ENCODE peak calls at places on chromosomes 1 and 21, in ten cellular contexts. One of them, this sample, is unnamed.
A peak's percentile ranks its signal among the peaks of the same experiment; 100 is the strongest.

GRCh38 chr1:205505791-205506190 is 1.3 kb downstream of the CDK18 start:
- DNase-seq in MM.1S: no peak
- DNase-seq in HCT116: no peak
- DNase-seq in SK-N-SH: no peak
- DNase-seq in NT2/D1: no peak
- DNase-seq in PC-3: peak; percentile 20
- DNase-seq in kidney: peak; percentile 90
- DNase-seq in K562: no peak
- DNase-seq in neural progenitor cell: no peak
- DNase-seq in endodermal cell: no peak
- DNase-seq in this sample: peak; percentile 29

GRCh38 chr21:25573409-25574206 is 33.7 kb downstream of the MRPL39 start:
- DNase-seq in MM.1S: peak; percentile 92
- DNase-seq in HCT116: peak; percentile 24
- DNase-seq in SK-N-SH: peak; percentile 27
- DNase-seq in NT2/D1: no peak
- DNase-seq in PC-3: peak; percentile 97
- DNase-seq in kidney: no peak
- DNase-seq in K562: peak; percentile 38
- DNase-seq in neural progenitor cell: no peak
- DNase-seq in endodermal cell: no peak
- DNase-seq in this sample: peak; percentile 98

GRCh38 chr1:25099343-25099951 is 132.9 kb downstream of the SYF2 start:
- DNase-seq in MM.1S: no peak
- DNase-seq in HCT116: no peak
- DNase-seq in SK-N-SH: peak; percentile 80
- DNase-seq in NT2/D1: no peak
- DNase-seq in PC-3: no peak
- DNase-seq in kidney: no peak
- DNase-seq in K562: no peak
- DNase-seq in neural progenitor cell: no peak
- DNase-seq in endodermal cell: no peak
- DNase-seq in this sample: no peak

GRCh38 chr1:150256549-150257341 is 829 bp upstream of the CA14 start:
- DNase-seq in MM.1S: no peak
- DNase-seq in HCT116: no peak
- DNase-seq in SK-N-SH: no peak
- DNase-seq in NT2/D1: peak; percentile 61
- DNase-seq in PC-3: no peak
- DNase-seq in kidney: no peak
- DNase-seq in K562: no peak
- DNase-seq in neural progenitor cell: peak; percentile 84
- DNase-seq in endodermal cell: peak; percentile 85
- DNase-seq in this sample: peak; percentile 23

GRCh38 chr21:20424943-20425342 is 573.3 kb upstream of the NCAM2 start:
- DNase-seq in MM.1S: no peak
- DNase-seq in HCT116: no peak
- DNase-seq in SK-N-SH: no peak
- DNase-seq in NT2/D1: no peak
- DNase-seq in PC-3: no peak
- DNase-seq in kidney: no peak
- DNase-seq in K562: no peak
- DNase-seq in neural progenitor cell: no peak
- DNase-seq in endodermal cell: peak; percentile 77
- DNase-seq in this sample: no peak

GRCh38 chr1:245983294-245983967 is 523.6 kb downstream of the SMYD3 start:
- DNase-seq in MM.1S: no peak
- DNase-seq in HCT116: no peak
- DNase-seq in SK-N-SH: no peak
- DNase-seq in NT2/D1: no peak
- DNase-seq in PC-3: no peak
- DNase-seq in kidney: no peak
- DNase-seq in K562: no peak
- DNase-seq in neural progenitor cell: peak; percentile 31
- DNase-seq in endodermal cell: no peak
- DNase-seq in this sample: no peak

GRCh38 chr1:42913426-42914091 is 45.1 kb downstream of the SLC2A1 start:
- DNase-seq in MM.1S: peak; percentile 78
- DNase-seq in HCT116: peak; percentile 78
- DNase-seq in SK-N-SH: peak; percentile 67
- DNase-seq in NT2/D1: peak; percentile 90
- DNase-seq in PC-3: peak; percentile 86
- DNase-seq in kidney: no peak
- DNase-seq in K562: peak; percentile 71
- DNase-seq in neural progenitor cell: peak; percentile 83
- DNase-seq in endodermal cell: peak; percentile 88
- DNase-seq in this sample: peak; percentile 88

GRCh38 chr1:61184035-61184713 is 101.8 kb downstream of the NFIA start:
- DNase-seq in MM.1S: no peak
- DNase-seq in HCT116: no peak
- DNase-seq in SK-N-SH: peak; percentile 25
- DNase-seq in NT2/D1: no peak
- DNase-seq in PC-3: peak; percentile 56
- DNase-seq in kidney: peak; percentile 98
- DNase-seq in K562: peak; percentile 78
- DNase-seq in neural progenitor cell: no peak
- DNase-seq in endodermal cell: no peak
- DNase-seq in this sample: peak; percentile 89

GRCh38 chr1:16608838-16609560 is 4.4 kb downstream of the NBPF1 start:
- DNase-seq in MM.1S: no peak
- DNase-seq in HCT116: no peak
- DNase-seq in SK-N-SH: no peak
- DNase-seq in NT2/D1: no peak
- DNase-seq in PC-3: peak; percentile 11
- DNase-seq in kidney: no peak
- DNase-seq in K562: no peak
- DNase-seq in neural progenitor cell: no peak
- DNase-seq in endodermal cell: peak; percentile 28
- DNase-seq in this sample: no peak

GRCh38 chr1:18297896-18298648 is 182.7 kb upstream of the KLHDC7A start:
- DNase-seq in MM.1S: no peak
- DNase-seq in HCT116: no peak
- DNase-seq in SK-N-SH: no peak
- DNase-seq in NT2/D1: peak; percentile 50
- DNase-seq in PC-3: no peak
- DNase-seq in kidney: no peak
- DNase-seq in K562: no peak
- DNase-seq in neural progenitor cell: peak; percentile 44
- DNase-seq in endodermal cell: peak; percentile 95
- DNase-seq in this sample: no peak

GRCh38 chr1:219465247-219466093 is 147.4 kb downstream of the ZC3H11B start:
- DNase-seq in MM.1S: no peak
- DNase-seq in HCT116: no peak
- DNase-seq in SK-N-SH: no peak
- DNase-seq in NT2/D1: no peak
- DNase-seq in PC-3: peak; percentile 69
- DNase-seq in kidney: no peak
- DNase-seq in K562: no peak
- DNase-seq in neural progenitor cell: no peak
- DNase-seq in endodermal cell: no peak
- DNase-seq in this sample: peak; percentile 42

GRCh38 chr1:34013958-34014737 is 150.3 kb downstream of the HMGB4 start:
- DNase-seq in MM.1S: no peak
- DNase-seq in HCT116: peak; percentile 28
- DNase-seq in SK-N-SH: peak; percentile 22
- DNase-seq in NT2/D1: no peak
- DNase-seq in PC-3: no peak
- DNase-seq in kidney: no peak
- DNase-seq in K562: peak; percentile 43
- DNase-seq in neural progenitor cell: peak; percentile 73
- DNase-seq in endodermal cell: peak; percentile 92
- DNase-seq in this sample: no peak

GRCh38 chr1:154710091-154710490 is 102.1 kb upstream of the ADAR start:
- DNase-seq in MM.1S: no peak
- DNase-seq in HCT116: no peak
- DNase-seq in SK-N-SH: no peak
- DNase-seq in NT2/D1: no peak
- DNase-seq in PC-3: no peak
- DNase-seq in kidney: no peak
- DNase-seq in K562: no peak
- DNase-seq in neural progenitor cell: no peak
- DNase-seq in endodermal cell: no peak
- DNase-seq in this sample: no peak

GRCh38 chr21:32562915-32563314 is 22.4 kb downstream of the TCP10L start:
- DNase-seq in MM.1S: no peak
- DNase-seq in HCT116: no peak
- DNase-seq in SK-N-SH: no peak
- DNase-seq in NT2/D1: no peak
- DNase-seq in PC-3: no peak
- DNase-seq in kidney: no peak
- DNase-seq in K562: no peak
- DNase-seq in neural progenitor cell: no peak
- DNase-seq in endodermal cell: peak; percentile 22
- DNase-seq in this sample: no peak

GRCh38 chr1:205689479-205689878 is 9.2 kb upstream of the SLC45A3 start:
- DNase-seq in MM.1S: no peak
- DNase-seq in HCT116: no peak
- DNase-seq in SK-N-SH: no peak
- DNase-seq in NT2/D1: no peak
- DNase-seq in PC-3: no peak
- DNase-seq in kidney: no peak
- DNase-seq in K562: no peak
- DNase-seq in neural progenitor cell: peak; percentile 83
- DNase-seq in endodermal cell: peak; percentile 70
- DNase-seq in this sample: no peak

GRCh38 chr1:170674239-170674638 is 10.3 kb downstream of the PRRX1 start:
- DNase-seq in MM.1S: no peak
- DNase-seq in HCT116: no peak
- DNase-seq in SK-N-SH: no peak
- DNase-seq in NT2/D1: no peak
- DNase-seq in PC-3: no peak
- DNase-seq in kidney: no peak
- DNase-seq in K562: no peak
- DNase-seq in neural progenitor cell: no peak
- DNase-seq in endodermal cell: no peak
- DNase-seq in this sample: no peak
- H3K9ac ChIP-seq in MM.1S: no peak overlapping the region
- H3K9ac ChIP-seq in HCT116: no peak overlapping the region
- H3K9ac ChIP-seq in SK-N-SH: peak overlapping the region; percentile 45
- H3K9ac ChIP-seq in NT2/D1: no peak overlapping the region
- H3K9ac ChIP-seq in PC-3: no peak overlapping the region
- H3K9ac ChIP-seq in kidney: no peak overlapping the region
- H3K9ac ChIP-seq in K562: no peak overlapping the region
- H3K9ac ChIP-seq in neural progenitor cell: no peak overlapping the region
- H3K9ac ChIP-seq in endodermal cell: no peak overlapping the region
- H3K9ac ChIP-seq in this sample: no peak overlapping the region

DNA sequence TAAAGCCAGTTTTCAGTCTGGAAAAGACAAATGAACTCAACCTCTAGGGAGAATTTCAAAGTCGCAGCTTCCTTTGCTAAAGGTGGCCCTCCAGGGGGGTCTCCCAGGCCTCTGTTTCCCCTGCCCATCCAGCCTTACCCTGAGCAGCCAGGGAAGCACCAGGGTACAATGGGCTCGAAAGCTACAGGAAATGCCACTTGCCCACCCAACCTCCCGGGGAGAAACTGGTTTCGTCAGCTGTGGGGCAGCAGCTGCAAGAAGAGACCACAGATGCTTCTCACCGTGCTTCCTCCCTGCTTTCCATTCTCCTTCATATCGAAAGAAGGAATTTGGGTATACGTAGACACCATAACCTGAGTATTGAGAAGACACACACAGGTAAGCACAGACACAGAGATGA is 1.7 kb downstream of the MORN1 start:
- DNase-seq in MM.1S: no peak
- DNase-seq in HCT116: no peak
- DNase-seq in SK-N-SH: no peak
- DNase-seq in NT2/D1: no peak
- DNase-seq in PC-3: no peak
- DNase-seq in kidney: peak; percentile 37
- DNase-seq in K562: no peak
- DNase-seq in neural progenitor cell: no peak
- DNase-seq in endodermal cell: no peak
- DNase-seq in this sample: no peak
- H3K9ac ChIP-seq in MM.1S: no peak overlapping the region
- H3K9ac ChIP-seq in HCT116: no peak overlapping the region
- H3K9ac ChIP-seq in SK-N-SH: no peak overlapping the region
- H3K9ac ChIP-seq in NT2/D1: peak overlapping the region; percentile 93
- H3K9ac ChIP-seq in PC-3: no peak overlapping the region
- H3K9ac ChIP-seq in kidney: no peak overlapping the region
- H3K9ac ChIP-seq in K562: peak overlapping the region; percentile 97
- H3K9ac ChIP-seq in neural progenitor cell: no peak overlapping the region
- H3K9ac ChIP-seq in endodermal cell: no peak overlapping the region
- H3K9ac ChIP-seq in this sample: no peak overlapping the region

GRCh38 chr21:39055167-39055767 is 128.0 kb downstream of the PSMG1 start:
- DNase-seq in MM.1S: no peak
- DNase-seq in HCT116: no peak
- DNase-seq in SK-N-SH: no peak
- DNase-seq in NT2/D1: no peak
- DNase-seq in PC-3: no peak
- DNase-seq in kidney: no peak
- DNase-seq in K562: no peak
- DNase-seq in neural progenitor cell: no peak
- DNase-seq in endodermal cell: no peak
- DNase-seq in this sample: no peak

GRCh38 chr21:39054066-39054465 is 129.2 kb downstream of the PSMG1 start:
- DNase-seq in MM.1S: no peak
- DNase-seq in HCT116: no peak
- DNase-seq in SK-N-SH: no peak
- DNase-seq in NT2/D1: no peak
- DNase-seq in PC-3: no peak
- DNase-seq in kidney: no peak
- DNase-seq in K562: no peak
- DNase-seq in neural progenitor cell: no peak
- DNase-seq in endodermal cell: no peak
- DNase-seq in this sample: no peak

GRCh38 chr21:39060485-39061099 is 122.7 kb downstream of the PSMG1 start:
- DNase-seq in MM.1S: no peak
- DNase-seq in HCT116: no peak
- DNase-seq in SK-N-SH: no peak
- DNase-seq in NT2/D1: no peak
- DNase-seq in PC-3: no peak
- DNase-seq in kidney: no peak
- DNase-seq in K562: no peak
- DNase-seq in neural progenitor cell: no peak
- DNase-seq in endodermal cell: peak; percentile 7
- DNase-seq in this sample: no peak

GRCh38 chr21:39053126-39053525 is 130.1 kb downstream of the PSMG1 start:
- DNase-seq in MM.1S: no peak
- DNase-seq in HCT116: no peak
- DNase-seq in SK-N-SH: no peak
- DNase-seq in NT2/D1: no peak
- DNase-seq in PC-3: no peak
- DNase-seq in kidney: no peak
- DNase-seq in K562: no peak
- DNase-seq in neural progenitor cell: no peak
- DNase-seq in endodermal cell: no peak
- DNase-seq in this sample: no peak

GRCh38 chr21:39057121-39057520 is 126.1 kb downstream of the PSMG1 start:
- DNase-seq in MM.1S: no peak
- DNase-seq in HCT116: no peak
- DNase-seq in SK-N-SH: no peak
- DNase-seq in NT2/D1: no peak
- DNase-seq in PC-3: no peak
- DNase-seq in kidney: no peak
- DNase-seq in K562: no peak
- DNase-seq in neural progenitor cell: no peak
- DNase-seq in endodermal cell: no peak
- DNase-seq in this sample: no peak
- H3K9ac ChIP-seq in MM.1S: no peak overlapping the region
- H3K9ac ChIP-seq in HCT116: no peak overlapping the region
- H3K9ac ChIP-seq in SK-N-SH: no peak overlapping the region
- H3K9ac ChIP-seq in NT2/D1: no peak overlapping the region
- H3K9ac ChIP-seq in PC-3: no peak overlapping the region
- H3K9ac ChIP-seq in kidney: no peak overlapping the region
- H3K9ac ChIP-seq in K562: no peak overlapping the region
- H3K9ac ChIP-seq in neural progenitor cell: no peak overlapping the region
- H3K9ac ChIP-seq in endodermal cell: no peak overlapping the region
- H3K9ac ChIP-seq in this sample: no peak overlapping the region

GRCh38 chr1:59737638-59738037 is 77.1 kb upstream of the HOOK1 start:
- DNase-seq in MM.1S: no peak
- DNase-seq in HCT116: no peak
- DNase-seq in SK-N-SH: no peak
- DNase-seq in NT2/D1: no peak
- DNase-seq in PC-3: no peak
- DNase-seq in kidney: no peak
- DNase-seq in K562: no peak
- DNase-seq in neural progenitor cell: no peak
- DNase-seq in endodermal cell: no peak
- DNase-seq in this sample: no peak
- H3K9ac ChIP-seq in MM.1S: no peak overlapping the region
- H3K9ac ChIP-seq in HCT116: no peak overlapping the region
- H3K9ac ChIP-seq in SK-N-SH: no peak overlapping the region
- H3K9ac ChIP-seq in NT2/D1: no peak overlapping the region
- H3K9ac ChIP-seq in PC-3: no peak overlapping the region
- H3K9ac ChIP-seq in kidney: no peak overlapping the region
- H3K9ac ChIP-seq in K562: no peak overlapping the region
- H3K9ac ChIP-seq in neural progenitor cell: no peak overlapping the region
- H3K9ac ChIP-seq in endodermal cell: no peak overlapping the region
- H3K9ac ChIP-seq in this sample: no peak overlapping the region

This sample was measured in fibroblast of lung.